ENCODE peak calls at places on chromosomes 2 and 18, in five cellular contexts. W is mesenchymal stem cell, M is keratinocyte, S is H9, A is neuronal stem cell. O is an unnamed sample.

GRCh38 chr2:184654945-184655344 is 56.6 kb downstream of the ZNF804A start:
- DNase-seq in W (peak), M (no peak), S (no peak), A (no peak), O (no peak)

GRCh38 chr2:235447210-235447609 is 46.6 kb upstream of the AGAP1 start:
- DNase-seq in W (no peak), M (no peak), S (no peak), A (no peak), O (no peak)

GRCh38 chr2:212520340-212520739 is 18.3 kb downstream of the ERBB4 start:
- DNase-seq in W (peak), M (no peak), S (no peak), A (no peak), O (no peak)

GRCh38 chr2:40358783-40359182 is 93.1 kb downstream of the SLC8A1 start:
- DNase-seq in W (no peak), M (no peak), S (no peak), A (no peak), O (no peak)

GRCh38 chr2:171553858-171554257 is 31.6 kb downstream of the CYBRD1 start:
- DNase-seq in W (no peak), M (no peak), S (peak), A (no peak), O (no peak)

GRCh38 chr2:117217145-117217544 is 597.3 kb upstream of the DDX18 start:
- DNase-seq in W (no peak), M (no peak), S (no peak), A (no peak), O (no peak)

GRCh38 chr2:1511455-1511854 is 98.2 kb downstream of the TPO start:
- DNase-seq in W (no peak), M (no peak), S (no peak), A (no peak), O (no peak)

GRCh38 chr2:42906557-42907380 is 114.4 kb upstream of the HAAO start:
- DNase-seq in W (peak), M (no peak), S (peak), A (peak), O (no peak)

GRCh38 chr2:136131961-136132839 is 14.3 kb upstream of the CXCR4 start:
- DNase-seq in W (no peak), M (no peak), S (no peak), A (no peak), O (no peak)

GRCh38 chr2:234136461-234136860 is 86.0 kb downstream of the SPP2 start:
- DNase-seq in W (no peak), M (no peak), S (no peak), A (no peak), O (peak)

GRCh38 chr2:190625691-190626090 is 23.2 kb upstream of the NAB1 start:
- DNase-seq in W (no peak), M (no peak), S (no peak), A (no peak), O (no peak)

GRCh38 chr2:200784215-200784614 is 27.5 kb upstream of the BZW1 start:
- DNase-seq in W (no peak), M (no peak), S (no peak), A (no peak), O (no peak)
- H2AFZ ChIP-seq in W (no peak), M (no peak), S (no peak), A (no peak), O (no peak)

GRCh38 chr2:130822766-130823165 is 13.9 kb upstream of the ARHGEF4 start:
- DNase-seq in W (no peak), M (no peak), S (no peak), A (no peak), O (no peak)

GRCh38 chr2:130821867-130822266 is 14.8 kb upstream of the ARHGEF4 start:
- DNase-seq in W (no peak), M (no peak), S (no peak), A (no peak), O (no peak)

GRCh38 chr2:130819915-130820861 is 16.5 kb upstream of the ARHGEF4 start:
- DNase-seq in W (no peak), M (no peak), S (peak), A (no peak), O (no peak)

GRCh38 chr2:130818809-130819208 is 17.9 kb upstream of the ARHGEF4 start:
- DNase-seq in W (no peak), M (no peak), S (no peak), A (no peak), O (no peak)

GRCh38 chr2:130819226-130819914 is 17.3 kb upstream of the ARHGEF4 start:
- DNase-seq in W (no peak), M (no peak), S (no peak), A (no peak), O (no peak)
- H2AFZ ChIP-seq in W (no peak), M (no peak), S (peak), A (peak), O (no peak)

DNA sequence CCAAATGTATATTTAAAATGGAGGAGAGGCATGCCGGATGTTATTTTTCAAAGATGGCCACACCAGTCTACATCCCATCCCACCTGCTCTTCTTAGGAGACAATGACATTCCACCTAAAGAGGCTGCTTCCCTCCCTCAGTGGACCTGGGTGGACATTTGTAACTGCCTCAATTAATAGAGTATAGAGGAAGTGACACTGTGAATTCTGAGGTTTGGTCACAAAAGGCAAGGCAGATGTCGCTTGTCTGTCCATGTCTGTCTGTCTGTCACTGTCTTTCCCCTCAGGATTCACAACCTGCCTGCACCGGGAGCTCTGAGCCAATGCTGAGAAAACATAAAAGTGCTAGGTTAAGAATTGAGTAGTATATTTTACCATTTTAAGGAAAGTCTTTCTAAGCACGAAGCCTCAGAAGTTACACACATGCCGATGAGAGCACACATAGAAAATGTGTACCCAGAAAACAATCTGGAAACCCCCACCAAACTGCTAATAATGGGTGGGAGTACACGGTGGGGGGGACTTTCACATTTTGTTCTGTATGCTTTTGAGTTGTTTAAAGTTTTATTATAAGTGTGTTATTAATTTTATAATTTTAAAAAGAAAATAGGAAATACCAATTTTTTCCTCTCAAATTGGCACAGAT is 21.0 kb downstream of the MIB1 start:
- DNase-seq in W (no peak), M (no peak), S (no peak), A (no peak), O (no peak)
- H2AFZ ChIP-seq in W (no peak), M (no peak), S (no peak), A (no peak), O (no peak)

DNA sequence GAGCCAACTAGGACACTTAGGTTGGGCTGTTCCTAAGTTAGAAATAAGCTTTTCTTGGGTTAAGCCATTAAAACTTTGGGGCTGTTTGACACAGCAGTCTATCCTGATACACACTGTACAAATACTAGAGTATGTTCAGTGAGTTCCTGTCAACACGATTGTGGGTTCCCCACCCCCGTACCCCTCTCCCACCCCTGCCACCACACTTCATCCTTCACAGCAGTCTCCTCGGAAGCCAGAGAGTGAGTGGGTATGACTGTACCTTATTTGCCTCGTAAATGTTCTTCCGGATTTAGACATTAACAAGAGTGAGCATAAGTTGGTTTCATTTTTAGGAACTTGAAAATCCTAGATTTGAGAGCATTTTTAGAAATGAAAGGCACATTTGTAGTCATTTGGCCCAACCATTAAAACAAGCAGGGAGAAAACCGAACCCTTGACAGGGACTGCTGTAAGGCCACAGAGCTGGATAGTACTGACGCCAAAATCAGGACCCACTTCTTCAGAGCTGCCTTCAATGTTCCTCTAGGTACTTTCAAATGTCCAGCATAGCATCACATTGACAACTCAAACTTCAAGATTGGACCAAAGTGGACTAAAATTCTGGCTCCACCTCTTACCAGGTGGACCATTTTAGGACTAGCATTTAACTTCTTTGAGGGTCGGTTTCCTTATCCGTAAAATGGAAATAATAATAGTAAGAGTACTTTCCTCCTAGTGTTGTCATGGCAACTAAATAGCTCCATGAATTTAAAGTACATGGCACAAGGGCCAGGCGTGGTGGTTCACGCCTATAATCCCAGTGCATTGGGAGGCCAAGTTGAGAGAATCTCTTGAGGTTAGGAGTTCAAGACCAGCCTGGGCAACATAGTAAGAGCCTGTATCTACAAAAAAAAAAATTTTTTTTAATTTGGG is 166.3 kb upstream of the SERTAD2 start:
- DNase-seq in W (no peak), M (no peak), S (no peak), A (no peak), O (no peak)
- H2AFZ ChIP-seq in W (no peak), M (no peak), S (no peak), A (no peak), O (no peak)

DNA sequence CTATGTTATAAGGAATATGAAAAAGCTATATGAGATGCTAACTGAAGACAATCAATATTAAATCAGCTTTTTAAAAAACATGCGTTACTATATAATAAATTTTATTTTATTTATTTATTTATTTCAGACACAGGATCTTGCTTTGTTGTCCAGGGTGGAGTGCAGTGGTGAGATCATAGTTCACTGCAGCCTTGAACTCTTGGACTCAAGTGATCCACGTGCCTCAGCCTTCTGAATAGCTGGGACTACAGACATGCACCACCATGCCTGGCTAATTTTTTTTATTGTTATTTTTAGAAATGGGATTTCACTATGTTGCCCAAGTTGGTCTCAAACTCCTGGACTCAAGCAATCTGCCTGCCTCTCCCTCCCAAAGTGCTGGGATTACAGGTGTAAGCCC is 89.4 kb downstream of the MYOM1 start:
- DNase-seq in W (no peak), M (no peak), S (no peak), A (no peak), O (no peak)
- H2AFZ ChIP-seq in W (no peak), M (no peak), S (no peak), A (no peak), O (no peak)

DNA sequence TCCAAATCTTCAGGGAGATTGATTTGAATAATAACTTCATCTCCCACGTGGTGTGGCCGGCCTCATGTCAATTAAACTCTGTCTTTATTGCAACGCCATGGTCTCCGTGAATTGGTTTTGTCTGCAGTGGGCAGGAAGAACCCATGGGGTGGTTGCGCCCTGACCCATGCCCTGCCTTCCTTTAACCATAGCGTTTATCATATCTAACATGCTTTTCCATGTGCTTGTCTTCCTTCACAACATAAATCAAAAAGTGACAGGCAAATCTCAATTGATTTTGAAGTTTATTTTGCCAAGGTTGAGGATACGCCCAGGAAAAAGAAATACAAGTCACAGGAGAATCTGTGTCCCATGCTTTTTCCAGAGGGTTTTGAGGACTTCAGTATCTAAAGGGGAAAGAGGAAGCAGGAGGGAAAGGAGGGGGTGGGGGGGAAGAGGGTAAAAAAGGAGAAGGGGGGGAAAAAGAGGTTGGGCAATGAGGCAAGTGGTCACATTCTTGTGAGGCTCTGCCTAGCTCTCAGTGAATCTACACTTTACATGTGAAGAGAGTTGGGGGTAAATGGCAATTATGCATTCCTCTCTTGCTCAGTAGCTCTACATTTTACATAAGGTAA is 66.5 kb upstream of the CABLES1 start:
- DNase-seq in W (no peak), M (no peak), S (no peak), A (no peak), O (no peak)
- H2AFZ ChIP-seq in W (no peak), M (no peak), S (no peak), A (no peak), O (no peak)

O was measured in DND-41.